ENCODE peak calls at places on chromosome X, in four cellular contexts. J, S, D and X are unnamed samples.

GRCh38 chrX:17588303-17588702 is 149.0 kb upstream of the SCML1 start:
- DNase-seq in J (no peak), S (no peak), D (no peak), X (no peak)

GRCh38 chrX:39601193-39602085 is 496.3 kb downstream of the BCOR start:
- DNase-seq in D (no peak), J (no peak), S (no peak), X (no peak)

GRCh38 chrX:119565110-119565663 is at the start of gene STEEP1:
- DNase-seq in S (peak; percentile 94), J (peak; percentile 92), D (peak; percentile 95), X (peak; percentile 93)

GRCh38 chrX:112147206-112147605 is 64.6 kb upstream of the TRPC5 start:
- DNase-seq in S (no peak), D (no peak), J (peak; percentile 0), X (peak; percentile 0)

GRCh38 chrX:110992611-110993010 is 103.4 kb upstream of the PAK3 start:
- DNase-seq in J (peak; percentile 13), D (no peak), S (no peak), X (peak; percentile 9)

GRCh38 chrX:129360175-129360574 is 163.1 kb downstream of the SMARCA1 start:
- DNase-seq in J (peak; percentile 39), S (no peak), D (no peak), X (peak; percentile 59)

GRCh38 chrX:118526149-118526548 is 30.5 kb downstream of the DOCK11 start:
- DNase-seq in S (no peak), D (no peak), J (peak; percentile 40), X (peak; percentile 45)

GRCh38 chrX:135185795-135186443 is 14.7 kb upstream of the CT55 start:
- DNase-seq in D (no peak), S (no peak), J (peak; percentile 46), X (peak; percentile 69)

GRCh38 chrX:44223150-44223549 is 120.3 kb downstream of the EFHC2 start:
- DNase-seq in S (no peak), J (peak; percentile 34), D (no peak), X (peak; percentile 44)

GRCh38 chrX:102832661-102833060 is 104.4 kb upstream of the RAB40AL start:
- DNase-seq in J (peak; percentile 63), S (no peak), D (no peak), X (peak; percentile 67)

GRCh38 chrX:21838937-21839333 is 482 bp upstream of the MBTPS2 start:
- DNase-seq in J (peak; percentile 53), S (no peak), D (no peak), X (peak; percentile 58)

GRCh38 chrX:42519666-42520231 is 258.2 kb downstream of the PPP1R2C start:
- DNase-seq in J (peak; percentile 35), D (no peak), S (no peak), X (peak; percentile 64)

GRCh38 chrX:97609938-97610337 is 726.2 kb downstream of the RPA4 start:
- DNase-seq in J (no peak), S (no peak), D (no peak), X (no peak)

GRCh38 chrX:63506320-63506719 is 155.2 kb upstream of the SPIN4 start:
- DNase-seq in S (no peak), J (peak; percentile 61), D (no peak), X (peak; percentile 66)

GRCh38 chrX:115452256-115452655 is 108.7 kb upstream of the PLS3 start:
- DNase-seq in S (no peak), J (peak; percentile 21), D (no peak), X (peak; percentile 59)

GRCh38 chrX:150729956-150730355 is 36.8 kb downstream of the MTMR1 start:
- DNase-seq in D (no peak), S (no peak), J (no peak), X (no peak)

GRCh38 chrX:151088221-151088620 is 88.2 kb upstream of the GPR50 start:
- DNase-seq in S (no peak), J (no peak), D (no peak), X (no peak)

GRCh38 chrX:56564182-56564885 is 907 bp downstream of the UBQLN2 start:
- DNase-seq in S (peak; percentile 50), J (peak; percentile 21), D (no peak), X (peak; percentile 54)

GRCh38 chrX:150446151-150446550 is 83.0 kb downstream of the MAMLD1 start:
- DNase-seq in D (no peak), J (no peak), S (no peak), X (no peak)

GRCh38 chrX:124605518-124605917 is 259.2 kb downstream of the SH2D1A start:
- DNase-seq in S (no peak), D (no peak), J (no peak), X (no peak)

GRCh38 chrX:39508300-39508692 is 589.5 kb downstream of the BCOR start:
- DNase-seq in D (no peak), S (no peak), J (no peak), X (no peak)

GRCh38 chrX:16807976-16808542 is 21.8 kb downstream of the TXLNG start:
- DNase-seq in J (peak; percentile 67), D (no peak), S (no peak), X (peak; percentile 65)

GRCh38 chrX:70219938-70220764 is 14.3 kb upstream of the AWAT1 start:
- DNase-seq in J (peak; percentile 23), D (no peak), S (no peak), X (peak; percentile 1)

GRCh38 chrX:71859637-71860036 is 51.0 kb upstream of the NHSL2 start:
- DNase-seq in D (no peak), S (no peak), J (peak; percentile 50), X (peak; percentile 49)
- TF ChIP-seq CTCF in D (no peak), S (peak; percentile 61), J (peak; percentile 33), X (peak; percentile 63)

GRCh38 chrX:86148024-86148511 is at the start of gene DACH2:
- DNase-seq in S (peak; percentile 81), D (peak; percentile 87), J (peak; percentile 45), X (peak; percentile 81)
- H3K4me3 ChIP-seq in S (peak within 1 kb of the TSS; percentile 61), D (peak within 1 kb of the TSS; percentile 12), J (peak within 1 kb of the TSS; percentile 36), X (peak within 1 kb of the TSS; percentile 63)

GRCh38 chrX:19704117-19704516 is 183.3 kb downstream of the SH3KBP1 start:
- DNase-seq in J (no peak), D (no peak), S (no peak), X (no peak)

GRCh38 chrX:19708683-19709082 is 178.7 kb downstream of the SH3KBP1 start:
- DNase-seq in S (no peak), J (no peak), D (no peak), X (no peak)

GRCh38 chrX:19702856-19703255 is 184.5 kb downstream of the SH3KBP1 start:
- DNase-seq in D (no peak), S (no peak), J (no peak), X (no peak)

GRCh38 chrX:19707472-19707871 is 179.9 kb downstream of the SH3KBP1 start:
- DNase-seq in S (no peak), J (no peak), D (no peak), X (no peak)

GRCh38 chrX:19705196-19705769 is 182.1 kb downstream of the SH3KBP1 start:
- DNase-seq in D (no peak), S (no peak), J (no peak), X (peak; percentile 34)
- TF ChIP-seq CTCF in D (no peak), S (no peak), J (no peak), X (peak; percentile 3)

GRCh38 chrX:49163555-49164419 is 1.2 kb downstream of the MAGIX start:
- DNase-seq in D (peak; percentile 94), J (peak; percentile 86), S (peak; percentile 95), X (peak; percentile 85)

GRCh38 chrX:49164589-49165360 is 2.2 kb downstream of the MAGIX start:
- DNase-seq in J (no peak), S (no peak), D (no peak), X (no peak)

GRCh38 chrX:49167740-49168108 is 4.0 kb upstream of the PLP2 start:
- DNase-seq in J (no peak), S (no peak), D (no peak), X (no peak)

GRCh38 chrX:49165901-49166881 is 3.6 kb downstream of the MAGIX start:
- DNase-seq in S (peak; percentile 91), D (peak; percentile 93), J (peak; percentile 74), X (peak; percentile 86)

DNA sequence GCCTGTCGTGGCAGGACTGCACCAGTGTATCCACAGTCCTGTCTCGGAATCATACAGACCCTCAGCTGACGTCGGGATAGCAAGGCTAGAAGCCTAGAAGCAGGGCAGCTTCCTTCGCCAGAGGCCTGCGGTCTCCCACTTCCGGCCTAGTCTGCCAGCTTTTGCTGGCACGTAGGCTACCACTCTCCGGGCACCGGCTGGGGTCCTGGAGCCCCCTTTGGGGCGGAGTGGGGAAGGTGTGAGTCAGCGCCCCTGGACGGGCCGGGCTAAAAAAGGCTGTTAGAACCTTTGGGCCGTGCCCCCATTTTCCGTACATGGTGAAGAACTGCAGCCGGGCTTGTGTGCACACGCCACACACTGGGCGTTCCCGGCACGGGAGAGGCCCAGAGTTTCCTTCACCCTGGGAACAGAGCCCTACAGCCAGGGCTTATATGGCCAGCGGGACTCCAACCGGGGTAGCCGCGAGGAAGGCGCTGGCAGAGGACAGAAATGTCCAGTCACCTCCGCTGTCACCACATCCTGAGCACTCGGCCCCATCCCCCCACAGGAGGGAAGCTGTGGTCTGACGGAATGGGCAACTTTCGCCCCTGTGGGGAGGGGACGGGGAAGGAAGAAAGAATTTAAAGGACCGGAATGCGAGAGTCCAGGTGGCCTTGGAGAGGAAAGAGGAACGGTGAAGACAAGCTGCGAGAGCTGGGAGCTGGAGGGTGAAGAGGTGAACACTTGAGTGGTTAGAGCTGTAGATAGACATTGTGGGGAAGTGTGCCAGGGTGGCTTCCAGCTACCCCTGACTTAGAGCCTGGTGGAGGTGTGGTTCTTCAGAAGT is 4.6 kb downstream of the MAGIX start:
- DNase-seq in S (peak; percentile 85), D (peak; percentile 95), J (peak; percentile 88), X (peak; percentile 61)
- H3K4me3 ChIP-seq in S (peak overlapping the region; percentile 67), D (peak overlapping the region; percentile 22), J (peak overlapping the region; percentile 27), X (peak overlapping the region; percentile 48)

DNA sequence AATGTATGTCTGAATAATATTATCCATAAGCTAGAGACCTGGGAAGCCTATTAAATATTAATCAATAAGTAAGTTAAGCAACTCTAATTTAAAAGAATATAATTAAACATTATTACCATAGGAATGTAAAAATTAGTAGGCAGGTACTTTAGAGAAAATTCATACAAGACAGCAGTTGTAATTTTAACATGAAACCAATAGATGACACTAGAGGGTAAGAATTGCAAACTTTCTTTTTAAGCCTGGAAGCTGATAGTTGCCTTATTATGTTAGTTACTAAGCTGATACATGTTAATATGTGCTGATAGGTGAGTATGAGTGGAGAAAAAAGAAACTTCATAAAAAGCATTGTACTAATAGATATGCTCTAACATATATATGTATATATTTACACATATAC is 1157.4 kb downstream of the FAM133A start:
- DNase-seq in D (no peak), S (no peak), J (peak; percentile 7), X (peak; percentile 11)
- TF ChIP-seq CTCF in D (no peak), S (peak; percentile 26), J (peak; percentile 30), X (peak; percentile 30)

DNA sequence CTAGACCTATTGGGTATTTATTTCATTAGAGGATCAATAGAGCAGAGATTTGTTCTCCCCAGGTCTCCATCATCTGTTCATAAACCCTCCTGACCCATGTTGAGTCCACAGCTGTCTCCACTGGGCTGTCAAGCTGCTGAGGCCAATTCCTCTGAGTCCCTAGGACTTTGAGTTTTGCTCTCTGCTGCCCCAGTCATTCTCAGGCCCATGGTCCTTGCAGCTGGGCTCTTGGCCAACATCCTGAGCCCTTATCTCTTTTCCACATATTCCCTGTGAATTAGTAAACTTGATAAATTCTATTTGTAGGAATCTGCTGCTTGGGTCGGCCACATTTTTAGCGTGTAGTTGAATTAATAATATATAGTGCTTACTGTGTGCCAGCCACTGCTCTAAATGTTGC is 41.9 kb downstream of the FHL1 start:
- DNase-seq in S (peak; percentile 67), J (peak; percentile 42), D (no peak), X (no peak)
- H3K4me3 ChIP-seq in S (peak overlapping the region; percentile 5), J (no peak overlapping the region), D (no peak overlapping the region), X (no peak overlapping the region)